ENCODE peak calls at places on chromosomes 4 and X, in nine cellular contexts. One of them, this sample, is unnamed.

GRCh38 chrX:54223581-54223980 is 40.5 kb upstream of the FAM120C start:
- DNase-seq in OCI-LY7: no peak
- DNase-seq in CD8-positive, alpha-beta T cell: no peak
- DNase-seq in mammary epithelial cell: no peak
- DNase-seq in kidney: no peak
- DNase-seq in A549: no peak
- DNase-seq in left ventricle myocardium inferior: no peak
- DNase-seq in neuronal stem cell: no peak
- DNase-seq in left lung: no peak
- DNase-seq in this sample: no peak

GRCh38 chr4:171896426-171896825 is 83.2 kb downstream of the GALNTL6 start:
- DNase-seq in kidney: no peak
- DNase-seq in left ventricle myocardium inferior: no peak
- DNase-seq in mammary epithelial cell: no peak
- DNase-seq in neuronal stem cell: peak; percentile 23
- DNase-seq in A549: no peak
- DNase-seq in OCI-LY7: no peak
- DNase-seq in left lung: no peak
- DNase-seq in CD8-positive, alpha-beta T cell: no peak
- DNase-seq in this sample: no peak

GRCh38 chr4:76606662-76607265 is 171.7 kb downstream of the SHROOM3 start:
- DNase-seq in A549: no peak
- DNase-seq in left lung: no peak
- DNase-seq in left ventricle myocardium inferior: no peak
- DNase-seq in kidney: no peak
- DNase-seq in neuronal stem cell: no peak
- DNase-seq in OCI-LY7: no peak
- DNase-seq in CD8-positive, alpha-beta T cell: no peak
- DNase-seq in mammary epithelial cell: no peak
- DNase-seq in this sample: no peak

GRCh38 chrX:72255445-72255844 is 16.6 kb upstream of the ERCC6L start:
- DNase-seq in A549: no peak
- DNase-seq in CD8-positive, alpha-beta T cell: no peak
- DNase-seq in mammary epithelial cell: no peak
- DNase-seq in left lung: peak; percentile 46
- DNase-seq in OCI-LY7: no peak
- DNase-seq in left ventricle myocardium inferior: no peak
- DNase-seq in kidney: no peak
- DNase-seq in neuronal stem cell: no peak
- DNase-seq in this sample: peak; percentile 12

GRCh38 chr4:153159728-153160221 is 44.5 kb upstream of the TRIM2 start:
- DNase-seq in left ventricle myocardium inferior: no peak
- DNase-seq in neuronal stem cell: no peak
- DNase-seq in CD8-positive, alpha-beta T cell: no peak
- DNase-seq in mammary epithelial cell: peak; percentile 8
- DNase-seq in left lung: no peak
- DNase-seq in A549: no peak
- DNase-seq in kidney: no peak
- DNase-seq in OCI-LY7: no peak
- DNase-seq in this sample: no peak

GRCh38 chrX:49838374-49838773 is 9.3 kb downstream of the PAGE4 start:
- DNase-seq in neuronal stem cell: peak; percentile 15
- DNase-seq in kidney: no peak
- DNase-seq in OCI-LY7: peak; percentile 10
- DNase-seq in A549: peak; percentile 9
- DNase-seq in mammary epithelial cell: peak; percentile 20
- DNase-seq in CD8-positive, alpha-beta T cell: no peak
- DNase-seq in left lung: no peak
- DNase-seq in left ventricle myocardium inferior: no peak
- DNase-seq in this sample: peak; percentile 2

GRCh38 chrX:13495232-13495631 is 74.2 kb upstream of the EGFL6 start:
- DNase-seq in OCI-LY7: no peak
- DNase-seq in left lung: no peak
- DNase-seq in neuronal stem cell: no peak
- DNase-seq in A549: no peak
- DNase-seq in left ventricle myocardium inferior: no peak
- DNase-seq in mammary epithelial cell: no peak
- DNase-seq in kidney: no peak
- DNase-seq in CD8-positive, alpha-beta T cell: no peak
- DNase-seq in this sample: no peak

GRCh38 chrX:69031181-69031580 is 134.1 kb downstream of the PJA1 start:
- DNase-seq in kidney: no peak
- DNase-seq in CD8-positive, alpha-beta T cell: no peak
- DNase-seq in neuronal stem cell: peak; percentile 21
- DNase-seq in left ventricle myocardium inferior: no peak
- DNase-seq in left lung: no peak
- DNase-seq in mammary epithelial cell: no peak
- DNase-seq in A549: no peak
- DNase-seq in OCI-LY7: no peak
- DNase-seq in this sample: no peak

GRCh38 chr4:177283167-177283566 is 26.5 kb upstream of the NEIL3 start:
- DNase-seq in left lung: no peak
- DNase-seq in kidney: no peak
- DNase-seq in OCI-LY7: no peak
- DNase-seq in CD8-positive, alpha-beta T cell: no peak
- DNase-seq in A549: no peak
- DNase-seq in left ventricle myocardium inferior: no peak
- DNase-seq in neuronal stem cell: no peak
- DNase-seq in mammary epithelial cell: peak; percentile 28
- DNase-seq in this sample: no peak

GRCh38 chr4:154781983-154782293 is 866 bp downstream of the RBM46 start:
- DNase-seq in OCI-LY7: no peak
- DNase-seq in neuronal stem cell: no peak
- DNase-seq in kidney: peak; percentile 33
- DNase-seq in A549: no peak
- DNase-seq in CD8-positive, alpha-beta T cell: no peak
- DNase-seq in left ventricle myocardium inferior: no peak
- DNase-seq in mammary epithelial cell: no peak
- DNase-seq in left lung: no peak
- DNase-seq in this sample: no peak

GRCh38 chr4:43337707-43338106 is 445.2 kb downstream of the GRXCR1 start:
- DNase-seq in neuronal stem cell: no peak
- DNase-seq in kidney: no peak
- DNase-seq in CD8-positive, alpha-beta T cell: no peak
- DNase-seq in left ventricle myocardium inferior: no peak
- DNase-seq in OCI-LY7: no peak
- DNase-seq in mammary epithelial cell: no peak
- DNase-seq in left lung: no peak
- DNase-seq in A549: no peak
- DNase-seq in this sample: no peak

DNA sequence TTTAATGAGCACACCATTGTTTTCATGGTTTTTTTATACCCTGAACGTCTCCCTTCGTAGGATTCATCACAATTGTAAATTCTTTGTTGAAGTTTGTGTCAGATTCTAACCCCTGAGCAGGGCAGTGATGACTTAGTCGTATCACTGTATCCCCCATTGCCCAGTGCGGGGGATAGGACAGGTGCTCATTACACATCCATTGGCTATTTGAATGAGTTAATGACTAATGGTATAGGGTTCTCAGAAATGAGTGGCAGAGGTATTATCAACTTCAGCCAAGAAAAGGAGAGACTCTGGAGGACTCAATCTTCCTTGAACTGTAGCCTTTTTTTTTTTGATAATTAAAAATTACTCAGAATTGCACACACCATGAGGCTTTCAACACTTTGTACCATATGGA is 64.6 kb downstream of the SYNPO2 start:
- DNase-seq in CD8-positive, alpha-beta T cell: no peak
- DNase-seq in mammary epithelial cell: no peak
- DNase-seq in left lung: no peak
- DNase-seq in A549: no peak
- DNase-seq in kidney: no peak
- DNase-seq in neuronal stem cell: no peak
- DNase-seq in OCI-LY7: no peak
- DNase-seq in left ventricle myocardium inferior: no peak
- DNase-seq in this sample: no peak
- H3K27ac ChIP-seq in CD8-positive, alpha-beta T cell: no peak overlapping the region
- H3K27ac ChIP-seq in mammary epithelial cell: no peak overlapping the region
- H3K27ac ChIP-seq in left lung: no peak overlapping the region
- H3K27ac ChIP-seq in A549: no peak overlapping the region
- H3K27ac ChIP-seq in kidney: no peak overlapping the region
- H3K27ac ChIP-seq in neuronal stem cell: no peak overlapping the region
- H3K27ac ChIP-seq in OCI-LY7: no peak overlapping the region
- H3K27ac ChIP-seq in left ventricle myocardium inferior: peak overlapping the region; percentile 67
- H3K27ac ChIP-seq in this sample: no peak overlapping the region

GRCh38 chr4:5746829-5747745 is 36.1 kb downstream of the EVC start:
- DNase-seq in left ventricle myocardium inferior: no peak
- DNase-seq in left lung: no peak
- DNase-seq in kidney: no peak
- DNase-seq in neuronal stem cell: no peak
- DNase-seq in A549: no peak
- DNase-seq in OCI-LY7: no peak
- DNase-seq in mammary epithelial cell: peak; percentile 23
- DNase-seq in CD8-positive, alpha-beta T cell: no peak
- DNase-seq in this sample: no peak

GRCh38 chr4:5751073-5751917 is 40.3 kb downstream of the EVC start:
- DNase-seq in A549: no peak
- DNase-seq in left ventricle myocardium inferior: no peak
- DNase-seq in OCI-LY7: no peak
- DNase-seq in mammary epithelial cell: no peak
- DNase-seq in neuronal stem cell: no peak
- DNase-seq in kidney: peak; percentile 65
- DNase-seq in CD8-positive, alpha-beta T cell: no peak
- DNase-seq in left lung: no peak
- DNase-seq in this sample: no peak

GRCh38 chr4:5747746-5748365 is 36.9 kb downstream of the EVC start:
- DNase-seq in left ventricle myocardium inferior: no peak
- DNase-seq in OCI-LY7: no peak
- DNase-seq in left lung: no peak
- DNase-seq in neuronal stem cell: no peak
- DNase-seq in mammary epithelial cell: peak; percentile 39
- DNase-seq in CD8-positive, alpha-beta T cell: no peak
- DNase-seq in kidney: no peak
- DNase-seq in A549: no peak
- DNase-seq in this sample: no peak

GRCh38 chr4:5750052-5750950 is 39.3 kb downstream of the EVC start:
- DNase-seq in left lung: no peak
- DNase-seq in A549: no peak
- DNase-seq in neuronal stem cell: no peak
- DNase-seq in OCI-LY7: no peak
- DNase-seq in kidney: no peak
- DNase-seq in left ventricle myocardium inferior: no peak
- DNase-seq in mammary epithelial cell: no peak
- DNase-seq in CD8-positive, alpha-beta T cell: no peak
- DNase-seq in this sample: no peak

GRCh38 chr4:5749568-5749967 is 38.6 kb downstream of the EVC start:
- DNase-seq in A549: no peak
- DNase-seq in CD8-positive, alpha-beta T cell: no peak
- DNase-seq in neuronal stem cell: no peak
- DNase-seq in OCI-LY7: no peak
- DNase-seq in left lung: no peak
- DNase-seq in mammary epithelial cell: no peak
- DNase-seq in left ventricle myocardium inferior: no peak
- DNase-seq in kidney: no peak
- DNase-seq in this sample: no peak
- H3K27ac ChIP-seq in A549: no peak overlapping the region
- H3K27ac ChIP-seq in CD8-positive, alpha-beta T cell: no peak overlapping the region
- H3K27ac ChIP-seq in neuronal stem cell: no peak overlapping the region
- H3K27ac ChIP-seq in OCI-LY7: no peak overlapping the region
- H3K27ac ChIP-seq in left lung: no peak overlapping the region
- H3K27ac ChIP-seq in mammary epithelial cell: no peak overlapping the region
- H3K27ac ChIP-seq in left ventricle myocardium inferior: no peak overlapping the region
- H3K27ac ChIP-seq in kidney: no peak overlapping the region
- H3K27ac ChIP-seq in this sample: no peak overlapping the region

GRCh38 chr4:184344899-184345572 is 127.4 kb upstream of the ENPP6 start:
- DNase-seq in A549: no peak
- DNase-seq in left lung: no peak
- DNase-seq in CD8-positive, alpha-beta T cell: no peak
- DNase-seq in neuronal stem cell: no peak
- DNase-seq in mammary epithelial cell: no peak
- DNase-seq in left ventricle myocardium inferior: no peak
- DNase-seq in OCI-LY7: no peak
- DNase-seq in kidney: no peak
- DNase-seq in this sample: no peak

GRCh38 chr4:184344435-184344834 is 126.8 kb upstream of the ENPP6 start:
- DNase-seq in left ventricle myocardium inferior: no peak
- DNase-seq in OCI-LY7: no peak
- DNase-seq in left lung: no peak
- DNase-seq in CD8-positive, alpha-beta T cell: no peak
- DNase-seq in mammary epithelial cell: no peak
- DNase-seq in neuronal stem cell: no peak
- DNase-seq in kidney: no peak
- DNase-seq in A549: no peak
- DNase-seq in this sample: no peak

GRCh38 chr4:184345573-184345922 is 127.9 kb upstream of the ENPP6 start:
- DNase-seq in A549: no peak
- DNase-seq in kidney: no peak
- DNase-seq in left lung: peak; percentile 63
- DNase-seq in mammary epithelial cell: no peak
- DNase-seq in OCI-LY7: no peak
- DNase-seq in CD8-positive, alpha-beta T cell: no peak
- DNase-seq in left ventricle myocardium inferior: peak; percentile 58
- DNase-seq in neuronal stem cell: no peak
- DNase-seq in this sample: no peak

GRCh38 chr4:184342167-184342856 is 124.6 kb upstream of the ENPP6 start:
- DNase-seq in left lung: no peak
- DNase-seq in mammary epithelial cell: no peak
- DNase-seq in neuronal stem cell: no peak
- DNase-seq in kidney: no peak
- DNase-seq in OCI-LY7: no peak
- DNase-seq in CD8-positive, alpha-beta T cell: no peak
- DNase-seq in left ventricle myocardium inferior: no peak
- DNase-seq in A549: no peak
- DNase-seq in this sample: no peak

DNA sequence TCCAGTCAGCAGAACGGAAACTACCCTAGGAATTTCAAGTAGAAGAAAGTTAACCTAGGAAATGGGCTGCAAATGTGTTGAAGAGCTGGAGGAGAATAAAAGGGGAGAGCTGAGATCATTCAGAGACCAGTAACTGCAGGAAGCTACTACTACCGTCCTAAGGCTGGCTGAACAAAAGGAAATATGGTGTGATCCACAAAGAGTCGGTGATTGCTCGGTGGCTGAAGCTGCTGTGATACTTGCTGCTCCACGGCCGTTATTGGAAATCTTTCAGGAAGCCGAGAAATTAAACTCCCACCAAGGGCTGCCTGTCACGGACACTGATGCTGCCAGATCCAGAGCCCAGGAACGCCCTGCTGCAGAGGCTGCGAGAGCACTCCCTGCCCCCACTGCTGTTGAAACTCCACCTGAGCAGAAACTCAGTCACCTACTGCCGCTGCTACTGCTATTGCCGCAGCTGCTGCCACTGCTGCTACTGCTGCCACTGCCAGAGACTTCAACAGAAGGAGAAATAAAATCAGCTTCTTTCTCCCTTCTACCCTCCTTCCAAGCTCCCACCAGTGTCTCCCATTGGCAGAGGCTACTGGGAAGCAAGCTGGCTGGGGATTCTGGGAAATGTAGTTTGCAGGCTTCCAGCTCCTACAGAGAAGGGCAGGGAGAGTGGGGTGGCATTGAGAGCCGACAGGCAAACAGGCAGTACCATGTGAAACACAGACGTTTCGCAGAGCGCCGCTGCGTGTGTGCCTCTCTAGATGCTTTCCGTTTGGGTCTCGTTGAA is 125.9 kb upstream of the ENPP6 start:
- DNase-seq in OCI-LY7: peak; percentile 64
- DNase-seq in neuronal stem cell: peak; percentile 69
- DNase-seq in left ventricle myocardium inferior: peak; percentile 61
- DNase-seq in kidney: peak; percentile 83
- DNase-seq in mammary epithelial cell: peak; percentile 70
- DNase-seq in CD8-positive, alpha-beta T cell: peak; percentile 36
- DNase-seq in left lung: peak; percentile 78
- DNase-seq in A549: peak; percentile 89
- DNase-seq in this sample: peak; percentile 68
- H3K27ac ChIP-seq in OCI-LY7: peak overlapping the region; percentile 26
- H3K27ac ChIP-seq in neuronal stem cell: peak overlapping the region; percentile 54
- H3K27ac ChIP-seq in left ventricle myocardium inferior: peak overlapping the region; percentile 92
- H3K27ac ChIP-seq in kidney: no peak overlapping the region
- H3K27ac ChIP-seq in mammary epithelial cell: peak overlapping the region; percentile 25
- H3K27ac ChIP-seq in CD8-positive, alpha-beta T cell: no peak overlapping the region
- H3K27ac ChIP-seq in left lung: peak overlapping the region; percentile 75
- H3K27ac ChIP-seq in A549: peak overlapping the region; percentile 43
- H3K27ac ChIP-seq in this sample: peak overlapping the region; percentile 70

GRCh38 chr4:128635141-128635911 is 174.2 kb upstream of the JADE1 start:
- DNase-seq in left lung: peak; percentile 85
- DNase-seq in A549: peak; percentile 64
- DNase-seq in OCI-LY7: no peak
- DNase-seq in mammary epithelial cell: no peak
- DNase-seq in neuronal stem cell: no peak
- DNase-seq in CD8-positive, alpha-beta T cell: no peak
- DNase-seq in kidney: no peak
- DNase-seq in left ventricle myocardium inferior: peak; percentile 89
- DNase-seq in this sample: no peak
- H3K27ac ChIP-seq in left lung: peak overlapping the region; percentile 54
- H3K27ac ChIP-seq in A549: peak overlapping the region; percentile 81
- H3K27ac ChIP-seq in OCI-LY7: no peak overlapping the region
- H3K27ac ChIP-seq in mammary epithelial cell: no peak overlapping the region
- H3K27ac ChIP-seq in neuronal stem cell: peak overlapping the region; percentile 54
- H3K27ac ChIP-seq in CD8-positive, alpha-beta T cell: no peak overlapping the region
- H3K27ac ChIP-seq in kidney: no peak overlapping the region
- H3K27ac ChIP-seq in left ventricle myocardium inferior: peak overlapping the region; percentile 88
- H3K27ac ChIP-seq in this sample: peak overlapping the region; percentile 10

This sample was measured in substantia nigra.